ENCODE peak calls at places on chromosome 3, in five cellular contexts. P, O, F, L and K are unnamed samples.

GRCh38 chr3:122151480-122151879 is 32.0 kb upstream of the CASR start:
- DNase-seq in P (no peak), O (no peak), F (no peak), L (no peak), K (no peak)

GRCh38 chr3:15714448-15714847 is 83.3 kb downstream of the ANKRD28 start:
- DNase-seq in P (no peak), O (no peak), F (no peak), L (no peak), K (no peak)

GRCh38 chr3:52688266-52688665 is 2.4 kb downstream of the GNL3 start:
- DNase-seq in P (no peak), O (no peak), F (no peak), L (no peak), K (no peak)

GRCh38 chr3:171845541-171846284 is 2.6 kb downstream of the TMEM212 start:
- DNase-seq in P (no peak), O (no peak), F (no peak), L (no peak), K (no peak)

GRCh38 chr3:131960324-131960723 is 74.5 kb downstream of the CPNE4 start:
- DNase-seq in P (no peak), O (no peak), F (no peak), L (peak; percentile 7), K (no peak)

GRCh38 chr3:117750674-117751073 is 1041.1 kb downstream of the TUSC7 start:
- DNase-seq in P (no peak), O (peak; percentile 94), F (no peak), L (no peak), K (no peak)

GRCh38 chr3:162134571-162134970 is 638.0 kb downstream of the OTOL1 start:
- DNase-seq in P (no peak), O (no peak), F (no peak), L (peak; percentile 16), K (no peak)

GRCh38 chr3:192331749-192332385 is 395.5 kb downstream of the FGF12 start:
- DNase-seq in P (no peak), O (no peak), F (no peak), L (no peak), K (no peak)

GRCh38 chr3:123610331-123610730 is 25.5 kb upstream of the HACD2 start:
- DNase-seq in P (peak; percentile 80), O (peak; percentile 22), F (no peak), L (no peak), K (no peak)

GRCh38 chr3:41888368-41889076 is 73.4 kb downstream of the ULK4 start:
- DNase-seq in P (no peak), O (no peak), F (no peak), L (no peak), K (no peak)

GRCh38 chr3:52472239-52472783 is 16.9 kb downstream of the NISCH start:
- DNase-seq in P (no peak), O (no peak), F (no peak), L (no peak), K (no peak)

GRCh38 chr3:152175576-152175883 is 93.2 kb upstream of the MBNL1 start:
- DNase-seq in P (no peak), O (no peak), F (no peak), L (peak; percentile 86), K (no peak)

GRCh38 chr3:52719618-52720017 is 13.7 kb downstream of the SPCS1 start:
- DNase-seq in P (no peak), O (no peak), F (no peak), L (no peak), K (no peak)

GRCh38 chr3:73490453-73491311 is 134.1 kb downstream of the PDZRN3 start:
- DNase-seq in P (no peak), O (peak; percentile 48), F (no peak), L (peak; percentile 53), K (peak; percentile 73)

GRCh38 chr3:30232546-30232945 is 373.9 kb upstream of the TGFBR2 start:
- DNase-seq in P (no peak), O (peak; percentile 66), F (no peak), L (no peak), K (no peak)

GRCh38 chr3:120796944-120797343 is 54.4 kb downstream of the GTF2E1 start:
- DNase-seq in P (no peak), O (no peak), F (no peak), L (no peak), K (no peak)

GRCh38 chr3:32274306-32274705 is 35.8 kb downstream of the CMTM8 start:
- DNase-seq in P (no peak), O (no peak), F (no peak), L (no peak), K (no peak)

GRCh38 chr3:176769547-176770190 is 427.6 kb downstream of the TBL1XR1 start:
- DNase-seq in P (no peak), O (no peak), F (no peak), L (no peak), K (no peak)

GRCh38 chr3:15387171-15387581 is 40.2 kb downstream of the METTL6 start:
- DNase-seq in P (no peak), O (no peak), F (no peak), L (no peak), K (no peak)

GRCh38 chr3:56351496-56351895 is 116.8 kb downstream of the ERC2 start:
- DNase-seq in P (no peak), O (no peak), F (no peak), L (no peak), K (no peak)